ENCODE peak calls at places on chromosomes 4 and X, in nine cellular contexts. M is upper lobe of right lung, Y is foreskin keratinocyte, T is GM12878, K is AG10803, O is lower lobe of right lung, L is HCT116, G is astrocyte of the cerebellum, I is GM13976. N is an unnamed sample.

GRCh38 chr4:86730310-86730709 is 118.9 kb downstream of the SLC10A6 start:
- DNase-seq in Y (no peak), O (no peak), M (no peak), T (no peak), G (no peak), L (no peak), K (no peak), I (no peak), N (no peak)

GRCh38 chrX:43456056-43456455 is 200.0 kb upstream of the MAOA start:
- DNase-seq in I (no peak), O (no peak), K (no peak), L (no peak), Y (no peak), M (no peak), G (no peak), T (no peak), N (no peak)

GRCh38 chr4:985123-985830 is 1.6 kb upstream of the IDUA start:
- DNase-seq in I (peak), G (no peak), O (peak), T (no peak), M (peak), L (no peak), K (peak), Y (no peak), N (peak)

GRCh38 chrX:3468031-3468430 is 121.6 kb upstream of the MXRA5 start:
- DNase-seq in K (no peak), T (no peak), Y (no peak), I (no peak), O (no peak), M (no peak), G (no peak), L (no peak), N (no peak)

GRCh38 chrX:118807151-118808017 is 16.2 kb upstream of the ZCCHC12 start:
- DNase-seq in M (no peak), Y (peak), I (peak), L (peak), K (peak), G (peak), O (no peak), T (peak), N (peak)

GRCh38 chrX:19626230-19626629 is 110.9 kb upstream of the MAP3K15 start:
- DNase-seq in O (no peak), Y (no peak), M (no peak), T (no peak), K (no peak), G (no peak), L (no peak), I (no peak), N (no peak)

GRCh38 chrX:150200820-150201287 is 162.3 kb upstream of the MAMLD1 start:
- DNase-seq in M (no peak), Y (peak), I (peak), L (peak), K (peak), O (peak), T (peak), G (peak), N (no peak)

GRCh38 chr4:100641326-100641725 is 123.5 kb upstream of the EMCN start:
- DNase-seq in K (no peak), I (no peak), L (no peak), Y (no peak), O (no peak), M (no peak), T (no peak), G (no peak), N (no peak)

GRCh38 chr4:152138451-152138850 is 377.6 kb upstream of the GATB start:
- DNase-seq in T (no peak), K (no peak), I (no peak), M (no peak), G (no peak), L (no peak), Y (no peak), O (no peak), N (no peak)

GRCh38 chrX:118534716-118535493 is 39.3 kb downstream of the DOCK11 start:
- DNase-seq in O (no peak), Y (no peak), K (no peak), I (no peak), M (no peak), G (peak), T (no peak), L (no peak), N (no peak)

GRCh38 chr4:149161247-149161646 is 654.4 kb downstream of the IQCM start:
- DNase-seq in Y (peak), I (no peak), T (no peak), M (no peak), O (no peak), L (no peak), K (peak), G (no peak), N (no peak)

GRCh38 chr4:139556071-139556734 is at the start of gene SETD7:
- DNase-seq in O (peak), L (peak), G (peak), K (peak), M (peak), I (peak), Y (peak), T (no peak), N (peak)

GRCh38 chr4:3449574-3450534 is 8.1 kb downstream of the HGFAC start:
- DNase-seq in M (no peak), L (no peak), G (no peak), O (no peak), T (no peak), Y (no peak), K (no peak), I (no peak), N (no peak)

GRCh38 chr4:152100378-152101201 is 339.8 kb upstream of the GATB start:
- DNase-seq in L (peak), O (no peak), K (no peak), G (no peak), Y (peak), I (no peak), M (no peak), T (no peak), N (no peak)

GRCh38 chr4:41852229-41852628 is 83.0 kb upstream of the TMEM33 start:
- DNase-seq in Y (no peak), G (no peak), K (no peak), T (no peak), M (no peak), I (no peak), O (no peak), L (no peak), N (no peak)

GRCh38 chr4:104294811-104295210 is 199.9 kb downstream of the CXXC4 start:
- DNase-seq in K (no peak), G (no peak), I (no peak), L (no peak), M (no peak), O (no peak), Y (peak), T (no peak), N (no peak)

GRCh38 chr4:94409947-94410346 is 41.8 kb upstream of the PDLIM5 start:
- DNase-seq in I (no peak), O (no peak), Y (no peak), T (no peak), L (no peak), M (no peak), G (no peak), K (no peak), N (no peak)

GRCh38 chr4:10460313-10461047 is 3.3 kb upstream of the ZNF518B start:
- DNase-seq in G (no peak), L (no peak), Y (no peak), T (no peak), M (no peak), O (no peak), K (no peak), I (peak), N (no peak)

GRCh38 chr4:173046818-173047217 is 121.8 kb upstream of the GALNT7 start:
- DNase-seq in M (no peak), K (no peak), G (no peak), T (no peak), I (no peak), Y (peak), O (no peak), L (no peak), N (peak)

GRCh38 chrX:153875391-153876111 is 10.4 kb downstream of the L1CAM start:
- DNase-seq in I (peak), O (peak), K (peak), L (no peak), M (peak), G (no peak), Y (no peak), T (no peak), N (peak)

GRCh38 chr4:164700471-164700870 is 53.5 kb upstream of the SMIM31 start:
- DNase-seq in K (no peak), M (no peak), G (no peak), L (peak), T (no peak), Y (no peak), I (no peak), O (no peak), N (peak)

GRCh38 chr4:30543057-30543456 is 177.1 kb upstream of the PCDH7 start:
- DNase-seq in K (no peak), M (no peak), O (no peak), Y (no peak), T (no peak), G (no peak), I (no peak), L (no peak), N (no peak)

GRCh38 chr4:2436761-2437474 is 18.2 kb downstream of the CFAP99 start:
- DNase-seq in I (no peak), Y (no peak), T (no peak), L (no peak), M (no peak), O (no peak), G (no peak), K (no peak), N (no peak)

GRCh38 chrX:26851981-26852380 is 611.2 kb downstream of the PPP4R3C start:
- DNase-seq in O (no peak), T (no peak), Y (peak), L (peak), I (no peak), K (no peak), G (no peak), M (no peak), N (no peak)

GRCh38 chrX:114615765-114616164 is 31.9 kb downstream of the HTR2C start:
- DNase-seq in M (no peak), Y (peak), K (peak), I (no peak), G (no peak), L (no peak), O (no peak), T (no peak), N (no peak)

DNA sequence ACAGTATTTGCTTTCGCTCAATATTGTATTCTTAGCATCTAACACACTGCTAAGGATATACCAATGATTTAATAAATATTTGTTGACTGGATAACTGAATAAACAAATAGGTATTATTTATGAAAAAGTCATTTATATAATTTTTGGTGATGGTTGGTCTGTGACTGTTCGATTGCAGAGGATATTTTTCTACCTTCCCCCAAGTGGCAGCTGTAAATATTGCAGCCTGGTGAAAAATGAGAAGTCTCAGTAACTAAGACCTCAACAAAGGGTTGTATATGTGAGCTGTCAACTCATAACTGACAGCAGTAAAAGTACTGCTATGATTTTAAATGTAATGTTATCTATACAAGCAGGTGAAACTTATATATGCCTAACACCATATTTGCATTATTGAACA is 36.0 kb downstream of the HTR2C start:
- DNase-seq in T (no peak), I (peak), Y (no peak), O (no peak), M (no peak), K (peak), L (no peak), G (no peak), N (no peak)
- TF ChIP-seq CTCF in T (peak), I (peak), Y (peak), O (no peak), M (peak), K (peak), L (no peak), G (peak), N (no peak)

GRCh38 chr4:156983366-156983765 is 11.8 kb upstream of the PDGFC start:
- DNase-seq in O (no peak), K (no peak), G (no peak), M (no peak), I (no peak), Y (peak), L (no peak), T (no peak), N (no peak)
- TF ChIP-seq CTCF in O (no peak), K (peak), G (peak), M (peak), I (no peak), Y (peak), L (peak), T (no peak), N (no peak)

GRCh38 chr4:158042591-158043030 is 130.2 kb downstream of the GASK1B start:
- DNase-seq in O (no peak), L (no peak), I (no peak), K (peak), G (peak), M (no peak), Y (peak), T (no peak), N (no peak)

GRCh38 chr4:158038718-158039117 is 134.1 kb downstream of the GASK1B start:
- DNase-seq in Y (no peak), K (no peak), O (no peak), G (no peak), T (no peak), I (no peak), L (no peak), M (no peak), N (no peak)

GRCh38 chr4:158046345-158046744 is 126.5 kb downstream of the GASK1B start:
- DNase-seq in Y (no peak), G (no peak), T (no peak), M (no peak), I (no peak), K (no peak), O (no peak), L (no peak), N (no peak)

GRCh38 chr4:158043971-158044618 is 128.7 kb downstream of the GASK1B start:
- DNase-seq in G (no peak), M (no peak), K (no peak), T (no peak), Y (no peak), O (no peak), I (no peak), L (no peak), N (no peak)
- TF ChIP-seq CTCF in G (no peak), M (no peak), K (no peak), T (no peak), Y (no peak), O (no peak), I (no peak), L (no peak), N (no peak)

GRCh38 chr4:85175190-85175589 is 208.7 kb upstream of the WDFY3 start:
- DNase-seq in Y (no peak), M (no peak), L (no peak), K (no peak), T (no peak), G (no peak), O (no peak), I (no peak), N (no peak)

GRCh38 chr4:85180533-85180932 is 214.0 kb upstream of the WDFY3 start:
- DNase-seq in K (no peak), M (no peak), T (no peak), I (no peak), L (no peak), Y (no peak), G (no peak), O (no peak), N (no peak)

GRCh38 chr4:85177092-85177491 is 210.6 kb upstream of the WDFY3 start:
- DNase-seq in I (no peak), G (no peak), O (no peak), L (no peak), K (no peak), Y (no peak), M (no peak), T (no peak), N (no peak)

GRCh38 chr4:85177679-85178078 is 211.2 kb upstream of the WDFY3 start:
- DNase-seq in I (no peak), K (no peak), T (no peak), G (no peak), M (no peak), O (no peak), L (no peak), Y (no peak), N (no peak)
- TF ChIP-seq CTCF in I (no peak), K (no peak), T (no peak), G (no peak), M (no peak), O (no peak), L (no peak), Y (no peak), N (no peak)

GRCh38 chr4:37803348-37803973 is 23.0 kb upstream of the PGM2 start:
- DNase-seq in T (no peak), L (no peak), I (peak), M (no peak), O (no peak), K (peak), G (peak), Y (peak), N (no peak)
- TF ChIP-seq CTCF in T (peak), L (peak), I (peak), M (peak), O (peak), K (peak), G (peak), Y (peak), N (no peak)

GRCh38 chr4:26061248-26061986 is 147.4 kb downstream of the SMIM20 start:
- DNase-seq in G (no peak), Y (peak), M (no peak), L (peak), I (peak), O (no peak), T (no peak), K (no peak), N (no peak)
- TF ChIP-seq CTCF in G (peak), Y (peak), M (peak), L (peak), I (peak), O (peak), T (peak), K (peak), N (no peak)

GRCh38 chr4:168076989-168077725 is 15.2 kb upstream of the ANXA10 start:
- DNase-seq in K (peak), T (peak), O (no peak), Y (peak), G (peak), I (peak), L (peak), M (no peak), N (peak)
- TF ChIP-seq CTCF in K (peak), T (peak), O (peak), Y (peak), G (peak), I (peak), L (peak), M (peak), N (peak)

GRCh38 chr4:153784300-153784699 is 4.6 kb downstream of the SFRP2 start:
- DNase-seq in T (no peak), K (no peak), I (no peak), Y (no peak), M (no peak), L (no peak), O (no peak), G (no peak), N (no peak)

GRCh38 chr4:153788419-153789276 is at the start of gene SFRP2:
- DNase-seq in K (no peak), T (no peak), I (peak), M (peak), G (no peak), L (no peak), Y (no peak), O (peak), N (no peak)

GRCh38 chr4:153788064-153788418 is 842 bp downstream of the SFRP2 start:
- DNase-seq in Y (no peak), O (no peak), K (no peak), I (no peak), M (peak), L (no peak), T (no peak), G (no peak), N (no peak)

GRCh38 chr4:153787156-153787555 is 1.7 kb downstream of the SFRP2 start:
- DNase-seq in G (no peak), O (no peak), L (no peak), T (no peak), M (no peak), I (no peak), Y (no peak), K (no peak), N (no peak)

GRCh38 chr4:153785830-153786721 is 2.8 kb downstream of the SFRP2 start:
- DNase-seq in K (peak), T (no peak), O (no peak), L (peak), Y (no peak), M (no peak), G (no peak), I (peak), N (no peak)
- TF ChIP-seq CTCF in K (peak), T (peak), O (peak), L (peak), Y (peak), M (peak), G (peak), I (peak), N (no peak)

N was measured in prostate gland.